ENCODE peak calls at places on chromosomes 6 and 20, in five cellular contexts. N is A549, L is K562, W is upper lobe of right lung, E is lower leg skin. M is an unnamed sample.

GRCh38 chr6:370555-370954 is 21.0 kb upstream of the IRF4 start:
- DNase-seq in N (no peak), L (no peak), W (no peak), E (no peak), M (no peak)

GRCh38 chr6:156974897-156975296 is 197.7 kb downstream of the ARID1B start:
- DNase-seq in N (no peak), L (no peak), W (no peak), E (no peak), M (no peak)

GRCh38 chr6:15322184-15322583 is 76.3 kb downstream of the JARID2 start:
- DNase-seq in N (no peak), L (no peak), W (no peak), E (no peak), M (no peak)

GRCh38 chr6:113291751-113292445 is 565.2 kb upstream of the MARCKS start:
- DNase-seq in N (no peak), L (no peak), W (no peak), E (no peak), M (no peak)

GRCh38 chr6:82246802-82247633 is 526 bp downstream of the IBTK start:
- DNase-seq in N (peak), L (peak), W (no peak), E (peak), M (no peak)

GRCh38 chr6:71408966-71409723 is 120.5 kb downstream of the OGFRL1 start:
- DNase-seq in N (no peak), L (no peak), W (no peak), E (no peak), M (no peak)

GRCh38 chr20:1212607-1213396 is 9.5 kb downstream of the C20orf202 start:
- DNase-seq in N (peak), L (peak), W (peak), E (peak), M (no peak)

GRCh38 chr20:3784226-3784853 is 2.2 kb downstream of the CENPB start:
- DNase-seq in N (no peak), L (no peak), W (no peak), E (no peak), M (no peak)

GRCh38 chr20:8540466-8540865 is 408.4 kb downstream of the PLCB1 start:
- DNase-seq in N (no peak), L (no peak), W (no peak), E (no peak), M (no peak)

GRCh38 chr6:64280569-64280968 is 645.0 kb downstream of the PHF3 start:
- DNase-seq in N (peak), L (no peak), W (no peak), E (no peak), M (no peak)

GRCh38 chr6:66900081-66900770 is 1193.2 kb upstream of the EYS start:
- DNase-seq in N (no peak), L (no peak), W (no peak), E (no peak), M (no peak)

DNA sequence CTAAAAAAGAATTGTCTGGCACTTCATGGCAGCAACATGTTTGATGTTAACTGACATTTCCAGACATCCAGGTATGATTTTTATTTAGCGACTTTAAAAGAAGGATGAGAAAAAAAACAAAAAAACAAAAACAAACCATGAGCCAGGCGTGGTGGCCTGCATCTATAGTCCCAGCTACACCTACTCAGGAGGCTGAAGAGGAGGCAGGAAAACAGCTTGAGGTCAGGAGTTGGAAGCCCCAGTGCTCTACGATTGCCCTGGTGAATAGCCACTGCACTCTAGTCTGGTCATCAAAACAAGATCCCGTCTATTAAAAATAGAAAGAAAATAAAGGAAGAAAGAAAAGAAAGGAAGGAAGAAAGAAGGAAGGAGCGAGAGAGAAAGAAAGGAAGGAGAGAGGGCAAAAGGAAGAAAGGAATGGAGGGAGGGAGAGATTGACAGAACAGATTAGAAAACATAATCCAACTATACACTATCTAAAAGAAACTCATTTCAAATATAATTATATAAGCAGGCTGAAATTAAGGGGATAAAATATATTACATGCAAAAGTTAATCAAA is 141.6 kb downstream of the TRIM27 start:
- DNase-seq in N (no peak), L (no peak), W (no peak), E (no peak), M (no peak)
- H3K4me3 ChIP-seq in N (no peak), L (peak), W (no peak), E (no peak), M (no peak)

DNA sequence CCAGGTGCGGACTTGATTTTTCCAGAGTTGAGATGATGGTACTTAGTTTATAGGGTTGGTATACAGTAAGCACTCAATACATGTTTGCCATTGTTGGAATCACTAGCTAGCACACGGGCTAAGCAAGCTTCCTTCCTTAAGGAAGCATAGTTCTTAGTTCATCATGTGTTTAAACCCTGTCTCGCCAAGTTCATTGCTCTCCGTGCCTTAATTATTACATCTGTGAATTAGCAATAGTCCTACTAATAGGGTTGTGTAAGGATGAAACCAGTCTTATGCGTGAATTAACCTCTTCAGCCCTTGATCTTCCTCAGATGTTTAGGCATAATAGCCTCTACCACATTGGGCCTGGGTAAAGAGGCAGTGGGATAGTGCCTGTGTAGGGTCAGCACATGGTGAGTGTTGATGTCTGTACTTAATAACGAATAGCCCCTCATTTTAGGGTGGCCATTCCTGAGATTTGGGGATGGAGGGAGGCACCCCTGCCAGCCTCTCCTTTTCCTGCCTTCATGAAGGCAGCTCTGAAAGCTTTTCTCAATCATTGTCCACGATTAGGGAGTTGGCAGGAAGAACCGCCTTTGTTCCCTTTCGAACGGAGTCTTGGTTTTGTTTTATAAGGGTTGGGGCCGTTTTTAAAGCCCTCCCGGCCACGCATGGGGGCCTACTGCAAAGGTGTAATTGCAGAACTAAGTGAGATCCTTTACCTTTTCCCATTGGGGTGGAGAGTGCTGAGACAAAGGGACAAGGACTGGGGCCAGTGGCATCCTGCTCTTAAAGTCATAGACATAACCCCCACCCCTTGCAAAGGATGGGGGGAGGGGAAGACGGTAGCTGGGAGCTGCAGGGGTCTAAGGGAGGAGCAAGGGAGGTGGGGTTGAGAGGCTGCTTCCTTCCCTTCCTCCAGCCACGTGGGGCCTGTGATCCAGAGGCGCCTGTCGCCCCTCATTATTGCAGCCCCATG is 2.1 kb downstream of the DNMT3B start:
- DNase-seq in N (no peak), L (peak), W (no peak), E (no peak), M (no peak)
- H3K4me3 ChIP-seq in N (peak), L (peak), W (no peak), E (no peak), M (no peak)

GRCh38 chr6:31878761-31879542 is at the start of gene SLC44A4:
- DNase-seq in N (no peak), L (peak), W (peak), E (no peak), M (peak)
- H3K4me3 ChIP-seq in N (no peak), L (no peak), W (peak), E (no peak), M (no peak)

GRCh38 chr20:58229198-58229802 is 847 bp upstream of the ANKRD60 start:
- DNase-seq in N (no peak), L (no peak), W (no peak), E (peak), M (no peak)
- H3K4me3 ChIP-seq in N (no peak), L (no peak), W (no peak), E (no peak), M (no peak)

GRCh38 chr20:53914091-53914860 is 156.1 kb downstream of the BCAS1 start:
- DNase-seq in N (no peak), L (no peak), W (no peak), E (peak), M (peak)
- H3K4me3 ChIP-seq in N (no peak), L (no peak), W (no peak), E (no peak), M (no peak)